ENCODE peak calls at places on chromosomes 16 and 17, in four cellular contexts. R is left ventricle myocardium superior, K is fibroblast of villous mesenchyme, J is nephron progenitor cell. B is an unnamed sample.

GRCh38 chr17:66425751-66426396 is 123.5 kb downstream of the PRKCA start:
- DNase-seq in J (no peak), R (no peak), K (no peak), B (no peak)

GRCh38 chr17:246851-247421 is 65.5 kb upstream of the DOC2B start:
- DNase-seq in K (no peak), R (no peak), J (no peak), B (no peak)

GRCh38 chr17:37592291-37592690 is 16.9 kb downstream of the SYNRG start:
- DNase-seq in R (no peak), J (no peak), K (peak), B (no peak)

GRCh38 chr17:3557768-3558583 is at the start of gene TRPV3:
- DNase-seq in R (no peak), J (no peak), K (no peak), B (no peak)

GRCh38 chr16:78706637-78707036 is 607.2 kb downstream of the WWOX start:
- DNase-seq in J (no peak), R (no peak), K (peak), B (no peak)

GRCh38 chr16:66409156-66409555 is 17.9 kb upstream of the BEAN1 start:
- DNase-seq in R (no peak), J (no peak), K (peak), B (no peak)

GRCh38 chr17:48262982-48263586 is 155.5 kb downstream of the SNX11 start:
- DNase-seq in K (no peak), R (no peak), J (no peak), B (no peak)

GRCh38 chr16:2910441-2910840 is 1.3 kb upstream of the FLYWCH1 start:
- DNase-seq in R (no peak), K (no peak), J (no peak), B (no peak)

GRCh38 chr17:75457047-75457654 is 716 bp downstream of the TMEM94 start:
- DNase-seq in R (peak), J (peak), K (no peak), B (no peak)

GRCh38 chr16:67395458-67396158 is 2.3 kb upstream of the TPPP3 start:
- DNase-seq in K (no peak), J (peak), R (no peak), B (no peak)

GRCh38 chr16:17068524-17068923 is 402.2 kb downstream of the XYLT1 start:
- DNase-seq in R (no peak), J (no peak), K (no peak), B (no peak)

GRCh38 chr16:8572919-8573724 is 17.2 kb downstream of the TMEM114 start:
- DNase-seq in J (peak), R (no peak), K (peak), B (no peak)

GRCh38 chr17:31269597-31269996 is 27.4 kb downstream of the OMG start:
- DNase-seq in K (peak), J (no peak), R (no peak), B (no peak)

GRCh38 chr17:28567604-28568003 is 3.7 kb downstream of the PIGS start:
- DNase-seq in K (no peak), J (no peak), R (no peak), B (no peak)

GRCh38 chr17:7634384-7634783 is 4.4 kb downstream of the SHBG start:
- DNase-seq in K (peak), R (peak), J (peak), B (no peak)

GRCh38 chr16:18041864-18042834 is 294.4 kb downstream of the NPIPA8 start:
- DNase-seq in K (no peak), R (no peak), J (no peak), B (no peak)

GRCh38 chr16:57723170-57723569 is 12.4 kb upstream of the KATNB1 start:
- DNase-seq in K (peak), R (no peak), J (no peak), B (no peak)

GRCh38 chr17:77887464-77888241 is 70.8 kb upstream of the TNRC6C start:
- DNase-seq in R (peak), J (peak), K (peak), B (peak)

GRCh38 chr16:85625053-85625452 is 11.9 kb downstream of the GSE1 start:
- DNase-seq in K (no peak), R (no peak), J (no peak), B (no peak)

GRCh38 chr17:73644145-73645049 is at the start of gene SDK2:
- DNase-seq in J (peak), R (peak), K (no peak), B (no peak)

GRCh38 chr17:17781591-17782424 is 55.0 kb downstream of the SREBF1 start:
- DNase-seq in R (peak), K (peak), J (peak), B (peak)

GRCh38 chr17:5254903-5255521 is 20.4 kb upstream of the SCIMP start:
- DNase-seq in R (no peak), K (peak), J (no peak), B (no peak)

GRCh38 chr16:56353054-56353921 is 72.1 kb downstream of the AMFR start:
- DNase-seq in J (no peak), R (peak), K (no peak), B (peak)

GRCh38 chr16:84922351-84923135 is 88.8 kb downstream of the ZDHHC7 start:
- DNase-seq in R (peak), K (peak), J (no peak), B (peak)

GRCh38 chr17:74852237-74853047 is 7.2 kb downstream of the GRIN2C start:
- DNase-seq in J (peak), K (no peak), R (no peak), B (peak)

B was measured in Right ventricle myocardium inferior.